ENCODE peak calls at places on chromosomes 7 and 10, in five cellular contexts. R, E, S, M and Q are unnamed samples.

GRCh38 chr10:86793696-86794095 is 37.3 kb downstream of the BMPR1A start:
- DNase-seq in R (peak; percentile 59), E (no peak), S (no peak), M (no peak), Q (no peak)

GRCh38 chr10:63628526-63629362 is 107.5 kb downstream of the REEP3 start:
- DNase-seq in R (peak; percentile 69), E (peak; percentile 29), S (peak; percentile 77), M (no peak), Q (no peak)

GRCh38 chr10:15341502-15342128 is 29.5 kb downstream of the FAM171A1 start:
- DNase-seq in E (no peak), S (no peak), R (no peak), M (no peak), Q (no peak)

GRCh38 chr10:68106656-68107055 is 2.6 kb upstream of the MYPN start:
- DNase-seq in S (no peak), M (no peak), E (peak; percentile 98), R (no peak), Q (no peak)

GRCh38 chr10:43160067-43160918 is 22.0 kb downstream of the CSGALNACT2 start:
- DNase-seq in S (no peak), M (no peak), E (peak; percentile 87), R (no peak), Q (peak; percentile 38)

GRCh38 chr10:8044331-8044907 is 10.1 kb upstream of the GATA3 start:
- DNase-seq in E (no peak), S (peak; percentile 10), R (peak; percentile 66), M (no peak), Q (no peak)

GRCh38 chr10:4205113-4205512 is 420.1 kb upstream of the KLF6 start:
- DNase-seq in R (no peak), E (no peak), M (no peak), S (no peak), Q (no peak)

GRCh38 chr10:12916587-12916986 is 84.9 kb downstream of the CCDC3 start:
- DNase-seq in R (no peak), E (no peak), M (no peak), S (no peak), Q (no peak)

GRCh38 chr7:117946201-117946633 is 73.0 kb upstream of the CTTNBP2 start:
- DNase-seq in S (peak; percentile 32), M (no peak), R (peak; percentile 66), E (peak; percentile 6), Q (no peak)

GRCh38 chr7:135257790-135258189 is 24.2 kb downstream of the STRA8 start:
- DNase-seq in S (no peak), R (no peak), M (no peak), E (no peak), Q (no peak)

GRCh38 chr10:29926649-29927048 is 132.7 kb downstream of the JCAD start:
- DNase-seq in E (peak; percentile 51), S (peak; percentile 32), R (peak; percentile 52), M (no peak), Q (no peak)

GRCh38 chr7:69553190-69553589 is 45.1 kb upstream of the AUTS2 start:
- DNase-seq in M (no peak), S (no peak), R (peak; percentile 59), E (no peak), Q (no peak)

GRCh38 chr7:5629941-5630340 is 151.5 kb downstream of the RNF216 start:
- DNase-seq in M (peak; percentile 47), E (peak; percentile 64), R (peak; percentile 67), S (no peak), Q (no peak)

GRCh38 chr7:205117-206010 is 13.0 kb downstream of the FAM20C start:
- DNase-seq in R (no peak), S (no peak), M (no peak), E (no peak), Q (no peak)

GRCh38 chr10:79038841-79039201 is 29.9 kb upstream of the ZMIZ1 start:
- DNase-seq in S (peak; percentile 78), R (peak; percentile 89), M (no peak), E (peak; percentile 18), Q (no peak)

GRCh38 chr10:103949728-103950127 is 17.2 kb upstream of the SLK start:
- DNase-seq in M (no peak), E (no peak), S (no peak), R (no peak), Q (no peak)

GRCh38 chr7:123537026-123537642 is 2.7 kb upstream of the IQUB start:
- DNase-seq in E (no peak), M (no peak), S (no peak), R (no peak), Q (no peak)

GRCh38 chr10:75111906-75112703 is 649 bp downstream of the SAMD8 start:
- DNase-seq in S (peak; percentile 80), R (peak; percentile 82), E (peak; percentile 47), M (no peak), Q (no peak)

GRCh38 chr7:151091431-151091830 is 5.2 kb downstream of the AGAP3 start:
- DNase-seq in M (no peak), R (peak; percentile 89), E (no peak), S (peak; percentile 70), Q (no peak)

GRCh38 chr7:25967278-25968204 is 184.5 kb upstream of the NFE2L3 start:
- DNase-seq in M (no peak), R (no peak), E (no peak), S (no peak), Q (no peak)

GRCh38 chr10:63699785-63700184 is 178.6 kb downstream of the REEP3 start:
- DNase-seq in R (no peak), E (peak; percentile 72), S (no peak), M (no peak), Q (no peak)

GRCh38 chr10:102422586-102423129 is 2.0 kb downstream of the FBXL15 start:
- DNase-seq in S (peak; percentile 83), R (peak; percentile 93), M (peak; percentile 58), E (peak; percentile 45), Q (peak; percentile 37)

GRCh38 chr10:127678091-127678490 is 58.9 kb upstream of the FOXI2 start:
- DNase-seq in E (no peak), M (no peak), S (no peak), R (no peak), Q (no peak)

GRCh38 chr10:75857269-75857846 is 425.9 kb downstream of the LRMDA start:
- DNase-seq in M (no peak), R (no peak), E (no peak), S (no peak), Q (no peak)

GRCh38 chr7:74027124-74027682 is 770 bp upstream of the ELN start:
- DNase-seq in M (no peak), E (no peak), S (no peak), R (no peak), Q (no peak)

GRCh38 chr7:36261019-36261754 is 108.1 kb downstream of the EEPD1 start:
- DNase-seq in E (peak; percentile 48), R (no peak), S (no peak), M (no peak), Q (no peak)

GRCh38 chr10:103967433-103968142 is 648 bp downstream of the SLK start:
- DNase-seq in M (no peak), E (peak; percentile 15), S (peak; percentile 34), R (peak; percentile 59), Q (no peak)

GRCh38 chr7:37534893-37535610 is 86.4 kb upstream of the ELMO1 start:
- DNase-seq in E (no peak), S (peak; percentile 29), R (no peak), M (no peak), Q (no peak)

GRCh38 chr7:157476201-157476600 is 139.4 kb downstream of the DNAJB6 start:
- DNase-seq in S (no peak), R (peak; percentile 22), M (no peak), E (no peak), Q (no peak)

GRCh38 chr7:157475095-157475494 is 138.3 kb downstream of the DNAJB6 start:
- DNase-seq in S (no peak), E (no peak), R (peak; percentile 44), M (no peak), Q (no peak)

GRCh38 chr7:157475601-157476000 is 138.8 kb downstream of the DNAJB6 start:
- DNase-seq in E (no peak), S (no peak), R (no peak), M (no peak), Q (no peak)

GRCh38 chr7:157473051-157473569 is 136.3 kb downstream of the DNAJB6 start:
- DNase-seq in S (no peak), E (no peak), R (no peak), M (no peak), Q (no peak)

DNA sequence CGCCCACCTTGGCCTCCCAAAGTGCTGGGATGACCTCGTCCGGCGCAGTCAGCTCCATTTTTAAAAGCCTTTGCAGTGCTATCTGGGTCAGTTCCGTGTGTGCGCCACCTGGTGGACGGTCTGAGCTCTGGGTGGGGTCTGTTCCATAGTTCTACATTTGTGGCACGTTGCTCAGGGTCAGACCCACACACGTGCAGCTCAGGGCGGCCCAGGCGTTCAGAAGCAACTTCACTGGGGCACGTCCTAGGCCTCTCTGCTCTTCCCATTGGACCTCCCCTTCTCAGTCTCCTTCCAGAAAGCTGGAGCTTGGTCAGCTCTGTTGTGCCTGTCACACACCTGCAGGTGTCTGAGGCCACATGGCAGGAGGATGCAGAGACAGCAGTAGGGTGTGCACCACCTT is 137.9 kb downstream of the DNAJB6 start:
- DNase-seq in M (no peak), R (peak; percentile 90), E (no peak), S (peak; percentile 39), Q (no peak)
- TF ChIP-seq CTCF in M (peak; percentile 28), R (peak; percentile 76), E (no peak), S (peak; percentile 52), Q (peak; percentile 2)

GRCh38 chr10:35554036-35554435 is 51.1 kb upstream of the GJD4 start:
- DNase-seq in E (no peak), S (peak; percentile 16), R (no peak), M (no peak), Q (no peak)
- TF ChIP-seq CTCF in E (no peak), S (no peak), R (no peak), M (no peak), Q (no peak)

GRCh38 chr7:33807779-33808482 is 97.4 kb upstream of the BMPER start:
- DNase-seq in S (peak; percentile 25), R (peak; percentile 91), E (peak; percentile 88), M (no peak), Q (peak; percentile 57)
- TF ChIP-seq CTCF in S (peak; percentile 50), R (peak; percentile 94), E (peak; percentile 53), M (no peak), Q (peak; percentile 53)

GRCh38 chr7:32915041-32915536 is 23.5 kb upstream of the KBTBD2 start:
- DNase-seq in R (no peak), E (no peak), S (no peak), M (no peak), Q (no peak)

GRCh38 chr7:32910195-32910594 is 18.6 kb upstream of the KBTBD2 start:
- DNase-seq in E (no peak), S (no peak), R (no peak), M (no peak), Q (no peak)

GRCh38 chr7:32916006-32916405 is 24.4 kb upstream of the KBTBD2 start:
- DNase-seq in S (no peak), E (no peak), R (no peak), M (no peak), Q (no peak)

GRCh38 chr7:32914186-32914585 is 22.6 kb upstream of the KBTBD2 start:
- DNase-seq in E (no peak), S (no peak), M (no peak), R (peak; percentile 80), Q (no peak)
- TF ChIP-seq CTCF in E (no peak), S (peak; percentile 20), M (no peak), R (peak; percentile 72), Q (no peak)

GRCh38 chr10:101067356-101068083 is 5.7 kb downstream of the KAZALD1 start:
- DNase-seq in R (peak; percentile 96), M (peak; percentile 74), S (peak; percentile 88), E (peak; percentile 51), Q (peak; percentile 54)
- TF ChIP-seq CTCF in R (peak; percentile 90), M (peak; percentile 96), S (peak; percentile 87), E (peak; percentile 90), Q (peak; percentile 84)